ENCODE peak calls at places on chromosomes 11 and 22, in ten cellular contexts. R is brain microvascular endothelial cell; S is NCI-H460; X is upper lobe of left lung; B is NCI-H774; G is hepatic stellate cell; E is RKO; O is fibroblast of mammary gland; I is GM13976; W is stimulated activated CD4-positive, alpha-beta T cell treated with anti-CD3 and anti-CD28 coated beads, Interleukin-15, amount 100 ng/mL, for 24 hours. T is an unnamed sample.

GRCh38 chr22:22897036-22897435 is 9.4 kb downstream of the IGLL5 start:
- DNase-seq in X (peak; percentile 7), O (no peak), E (no peak), W (no peak), R (no peak), G (no peak), I (no peak), S (no peak), B (no peak), T (no peak)

GRCh38 chr11:14546672-14547071 is 26.5 kb upstream of the PSMA1 start:
- DNase-seq in X (no peak), O (no peak), S (no peak), I (no peak), B (no peak), W (no peak), E (peak; percentile 5), R (no peak), G (no peak), T (no peak)

GRCh38 chr22:32106930-32107329 is 52.2 kb downstream of the C22orf42 start:
- DNase-seq in G (no peak), S (peak; percentile 9), X (no peak), O (peak; percentile 5), R (no peak), I (no peak), E (peak; percentile 19), B (no peak), W (no peak), T (no peak)

GRCh38 chr11:44456544-44457270 is 108.8 kb upstream of the CD82 start:
- DNase-seq in O (no peak), B (no peak), G (no peak), E (peak; percentile 20), W (peak; percentile 4), I (no peak), R (no peak), S (peak; percentile 18), X (no peak), T (no peak)

GRCh38 chr11:32960553-32961164 is 55.0 kb upstream of the DEPDC7 start:
- DNase-seq in X (no peak), I (peak; percentile 51), R (no peak), S (peak; percentile 34), O (peak; percentile 68), W (no peak), G (peak; percentile 5), E (peak; percentile 68), B (peak; percentile 33), T (no peak)

GRCh38 chr11:2982214-2982613 is 9.9 kb downstream of the NAP1L4 start:
- DNase-seq in I (no peak), G (no peak), E (no peak), O (no peak), B (no peak), S (no peak), X (no peak), R (no peak), W (no peak), T (no peak)

GRCh38 chr11:110196241-110196754 is 100.1 kb downstream of the RDX start:
- DNase-seq in B (no peak), S (peak; percentile 40), G (peak; percentile 30), R (peak; percentile 81), O (peak; percentile 99), X (no peak), I (no peak), E (peak; percentile 55), W (no peak), T (no peak)

GRCh38 chr22:30170126-30170525 is 76.4 kb downstream of the LIF start:
- DNase-seq in I (no peak), X (no peak), O (no peak), E (no peak), G (no peak), R (no peak), W (peak; percentile 43), B (no peak), S (no peak), T (no peak)

GRCh38 chr11:8811571-8811970 is 99.4 kb upstream of the AKIP1 start:
- DNase-seq in E (no peak), R (no peak), X (no peak), B (no peak), G (peak; percentile 32), I (no peak), O (no peak), S (no peak), W (no peak), T (no peak)